ENCODE peak calls at places on chromosomes 2 and 18, in eight cellular contexts. Q, T, C, U, H, Y, B and P are unnamed samples.

GRCh38 chr18:75072672-75073371 is 136.1 kb downstream of the PTGR3 start:
- DNase-seq in U (no peak), T (no peak), B (no peak), Y (no peak), C (no peak), H (no peak), Q (no peak), P (no peak)

GRCh38 chr2:99420751-99421299 is 69.0 kb downstream of the REV1 start:
- DNase-seq in C (no peak), B (no peak), H (no peak), Y (no peak), U (no peak), Q (no peak), T (no peak), P (no peak)

GRCh38 chr2:164302786-164303185 is 318.5 kb downstream of the GRB14 start:
- DNase-seq in H (no peak), U (no peak), C (no peak), B (no peak), Q (no peak), T (no peak), Y (no peak), P (no peak)

GRCh38 chr18:77129150-77129551 is 3.4 kb downstream of the MBP start:
- DNase-seq in C (no peak), T (no peak), U (no peak), B (no peak), Y (no peak), Q (no peak), H (no peak), P (no peak)

GRCh38 chr18:70337139-70337972 is 48.5 kb downstream of the SOCS6 start:
- DNase-seq in B (no peak), U (no peak), C (no peak), Y (no peak), Q (no peak), H (no peak), T (no peak), P (peak)

GRCh38 chr2:110946892-110947291 is 173.8 kb upstream of the BCL2L11 start:
- DNase-seq in B (no peak), Q (no peak), T (no peak), U (no peak), H (no peak), Y (peak), C (no peak), P (no peak)

GRCh38 chr2:49174755-49175154 is 20.4 kb upstream of the FSHR start:
- DNase-seq in Q (no peak), T (no peak), C (no peak), Y (no peak), U (no peak), H (no peak), B (no peak), P (no peak)

GRCh38 chr18:13268035-13268700 is 49.6 kb downstream of the LDLRAD4 start:
- DNase-seq in U (no peak), H (no peak), B (no peak), T (no peak), Q (no peak), C (peak), Y (no peak), P (no peak)